ENCODE peak calls at places on chromosomes 12 and 14, in seven cellular contexts. J is cardiac muscle cell; V is esophagus squamous epithelium; L is upper lobe of right lung; F is neural progenitor cell; H is testis; Q is CD4-positive, alpha-beta T cell. W is an unnamed sample. For H3K9me3, the result is how much of the 10 kb centered on the place peaks cover.

GRCh38 chr12:86249856-86250255 is 6.3 kb downstream of the MGAT4C start:
- DNase-seq in J (no peak), V (no peak), L (no peak), F (no peak), H (no peak), Q (no peak), W (no peak)

GRCh38 chr12:95277139-95277538 is 59.5 kb downstream of the VEZT start:
- DNase-seq in J (no peak), V (no peak), L (no peak), F (no peak), H (no peak), Q (no peak), W (no peak)

GRCh38 chr12:43957732-43958131 is 121.9 kb downstream of the TMEM117 start:
- DNase-seq in J (peak), V (no peak), L (no peak), F (peak), H (peak), Q (no peak), W (peak)

GRCh38 chr14:79549515-79549914 is 661.8 kb downstream of the DIO2 start:
- DNase-seq in J (no peak), V (no peak), L (no peak), F (no peak), H (no peak), Q (no peak), W (no peak)

GRCh38 chr12:103350116-103350515 is 145.7 kb downstream of the C12orf42 start:
- DNase-seq in J (no peak), V (no peak), L (no peak), F (no peak), H (no peak), Q (no peak), W (no peak)

GRCh38 chr14:68688872-68689371 is 103.9 kb downstream of the ZFP36L1 start:
- DNase-seq in J (no peak), V (no peak), L (peak), F (peak), H (peak), Q (no peak), W (peak)

GRCh38 chr12:76952995-76953394 is 74.2 kb upstream of the CSRP2 start:
- DNase-seq in J (no peak), V (no peak), L (no peak), F (peak), H (no peak), Q (no peak), W (peak)

GRCh38 chr12:117235261-117235660 is 45.0 kb upstream of the FBXO21 start:
- DNase-seq in J (no peak), V (no peak), L (no peak), F (no peak), H (no peak), Q (no peak), W (no peak)

GRCh38 chr12:78787576-78787975 is 77.0 kb upstream of the SYT1 start:
- DNase-seq in J (no peak), V (no peak), L (no peak), F (no peak), H (no peak), Q (no peak), W (no peak)

GRCh38 chr14:92866181-92866752 is 56.7 kb upstream of the CHGA start:
- DNase-seq in J (no peak), V (no peak), L (no peak), F (no peak), H (no peak), Q (no peak), W (no peak)

GRCh38 chr14:71372411-71372838 is 465.2 kb downstream of the PCNX1 start:
- DNase-seq in J (no peak), V (no peak), L (no peak), F (no peak), H (no peak), Q (no peak), W (no peak)

GRCh38 chr14:102930753-102931579 is 8.5 kb downstream of the AMN start:
- DNase-seq in J (no peak), V (no peak), L (no peak), F (peak), H (no peak), Q (no peak), W (no peak)

GRCh38 chr14:31080489-31080888 is 54.3 kb upstream of the STRN3 start:
- DNase-seq in J (no peak), V (no peak), L (no peak), F (no peak), H (no peak), Q (no peak), W (no peak)

GRCh38 chr14:53273671-53274072 is 120.5 kb upstream of the DDHD1 start:
- DNase-seq in J (no peak), V (no peak), L (no peak), F (no peak), H (peak), Q (no peak), W (no peak)

GRCh38 chr12:57215668-57216013 is 953 bp upstream of the NXPH4 start:
- DNase-seq in J (no peak), V (no peak), L (no peak), F (no peak), H (no peak), Q (no peak), W (no peak)

GRCh38 chr14:22614240-22614799 is 16.2 kb downstream of the ABHD4 start:
- DNase-seq in J (peak), V (no peak), L (no peak), F (peak), H (no peak), Q (no peak), W (no peak)

GRCh38 chr14:88380405-88380804 is 5.1 kb upstream of the SPATA7 start:
- DNase-seq in J (peak), V (no peak), L (no peak), F (no peak), H (no peak), Q (no peak), W (no peak)

GRCh38 chr12:57726884-57727757 is 11.4 kb downstream of the AGAP2 start:
- DNase-seq in J (peak), V (no peak), L (peak), F (peak), H (peak), Q (no peak), W (peak)

GRCh38 chr12:7693793-7694192 is 1.8 kb downstream of the GDF3 start:
- DNase-seq in J (no peak), V (no peak), L (no peak), F (no peak), H (no peak), Q (no peak), W (no peak)

GRCh38 chr12:56084958-56085543 is 5.1 kb downstream of the ERBB3 start:
- DNase-seq in J (peak), V (no peak), L (no peak), F (peak), H (no peak), Q (no peak), W (peak)

GRCh38 chr12:3231399-3231876 is 154.3 kb downstream of the TSPAN9 start:
- DNase-seq in J (peak), V (no peak), L (no peak), F (peak), H (no peak), Q (no peak), W (no peak)

GRCh38 chr12:48973992-48974673 is 2.6 kb upstream of the WNT10B start:
- DNase-seq in J (peak), V (no peak), L (peak), F (peak), H (peak), Q (no peak), W (peak)

GRCh38 chr14:31278883-31279282 is 71.3 kb upstream of the HECTD1 start:
- DNase-seq in J (no peak), V (no peak), L (no peak), F (no peak), H (no peak), Q (no peak), W (no peak)

GRCh38 chr14:102066041-102066451 is 20.8 kb downstream of the HSP90AA1 start:
- DNase-seq in J (no peak), V (no peak), L (peak), F (no peak), H (no peak), Q (no peak), W (no peak)

DNA sequence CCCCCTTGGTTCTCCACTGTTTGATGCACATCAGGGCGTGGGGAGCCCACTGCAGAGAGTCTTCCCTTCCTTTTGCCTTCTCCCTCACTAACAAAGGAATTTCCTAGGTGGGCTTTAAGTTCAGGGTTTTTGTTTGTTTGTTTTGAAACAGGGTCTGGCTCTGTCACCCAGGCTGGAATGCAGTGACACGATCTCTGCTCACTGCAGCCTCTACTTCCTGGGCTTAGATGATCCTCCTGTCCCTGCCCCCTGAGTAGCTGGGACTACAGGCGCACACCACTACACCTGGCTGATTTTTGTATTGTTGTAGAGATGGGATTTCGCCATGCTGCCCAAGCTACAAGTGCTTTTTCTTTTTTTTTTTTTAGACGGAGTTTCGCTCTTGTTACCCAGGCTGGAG is 33.8 kb downstream of the EP400 start:
- DNase-seq in J (no peak), V (no peak), L (no peak), F (no peak), H (no peak), Q (no peak), W (no peak)
- TF ChIP-seq CTCF in J (no peak), V (no peak), L (no peak), F (no peak), H (no peak), Q (no peak), W (no peak)

DNA sequence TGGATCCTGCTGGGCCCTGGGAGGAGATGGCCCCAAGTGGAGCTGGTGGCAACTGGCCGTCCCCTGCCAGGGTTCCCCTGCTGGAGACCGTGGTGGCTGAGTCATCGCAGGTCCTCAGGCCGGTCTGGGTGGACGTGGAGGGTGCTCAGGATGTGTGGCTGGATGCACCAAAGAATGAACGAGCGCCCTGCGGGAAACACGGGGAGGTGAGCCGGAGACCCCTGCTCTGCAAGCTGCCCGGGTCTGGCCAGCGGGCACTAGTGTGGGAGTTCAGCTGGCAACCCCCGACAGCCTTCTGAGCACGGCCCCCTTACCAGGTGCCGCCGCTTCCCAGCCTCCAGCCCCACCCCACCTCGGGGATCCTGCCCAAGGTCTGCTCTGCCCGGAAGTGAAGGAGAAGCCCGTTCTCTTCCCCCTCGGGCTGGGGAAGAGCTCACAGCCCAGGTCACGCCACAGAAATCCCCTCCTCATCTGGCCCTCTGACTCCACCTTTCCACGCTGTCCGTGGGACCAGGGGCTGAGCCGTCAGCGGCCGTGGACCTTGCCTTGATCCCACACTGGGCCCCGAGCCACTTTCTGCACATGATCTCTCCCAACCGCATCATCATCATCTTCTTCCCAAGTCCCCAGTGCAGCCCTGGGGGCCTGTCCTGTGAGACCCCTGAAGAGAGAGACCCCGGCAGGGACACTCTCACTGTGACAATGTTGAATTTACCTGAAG is 165.5 kb downstream of the KIF26A start:
- DNase-seq in J (no peak), V (no peak), L (no peak), F (no peak), H (no peak), Q (no peak), W (no peak)
- H3K9me3 ChIP-seq in J (under half), V (under half), L (under half), F (under half), H (under half), Q (under half), W (under half)

GRCh38 chr12:71661977-71662522 is 1.6 kb downstream of the ZFC3H1 start:
- DNase-seq in J (no peak), V (no peak), L (no peak), F (no peak), H (no peak), Q (no peak), W (no peak)

GRCh38 chr12:71662861-71663560 is 637 bp downstream of the ZFC3H1 start:
- DNase-seq in J (peak), V (peak), L (peak), F (peak), H (peak), Q (peak), W (peak)

GRCh38 chr12:71665109-71665476 is 992 bp downstream of the THAP2 start:
- DNase-seq in J (no peak), V (no peak), L (no peak), F (no peak), H (no peak), Q (no peak), W (no peak)

GRCh38 chr12:71664411-71665108 is 459 bp downstream of the THAP2 start:
- DNase-seq in J (no peak), V (peak), L (no peak), F (no peak), H (no peak), Q (no peak), W (no peak)

GRCh38 chr12:71663561-71664410 is at the start of the genes THAP2 and ZFC3H1:
- DNase-seq in J (peak), V (peak), L (peak), F (peak), H (peak), Q (peak), W (peak)
- TF ChIP-seq CTCF in J (peak), V (no peak), L (peak), F (peak), H (peak), Q (no peak), W (peak)

GRCh38 chr12:126763359-126763758 is 1503.6 kb upstream of the TMEM132C start:
- DNase-seq in J (no peak), V (no peak), L (no peak), F (no peak), H (no peak), Q (no peak), W (no peak)

GRCh38 chr12:126772171-126772864 is 1494.7 kb upstream of the TMEM132C start:
- DNase-seq in J (no peak), V (no peak), L (no peak), F (no peak), H (no peak), Q (no peak), W (no peak)

GRCh38 chr12:126770188-126770587 is 1496.8 kb upstream of the TMEM132C start:
- DNase-seq in J (no peak), V (no peak), L (no peak), F (no peak), H (no peak), Q (no peak), W (no peak)

GRCh38 chr12:126768517-126768916 is 1498.5 kb upstream of the TMEM132C start:
- DNase-seq in J (no peak), V (no peak), L (no peak), F (no peak), H (no peak), Q (no peak), W (no peak)

GRCh38 chr12:126767334-126767733 is 1499.6 kb upstream of the TMEM132C start:
- DNase-seq in J (no peak), V (no peak), L (no peak), F (no peak), H (no peak), Q (no peak), W (no peak)
- H3K9me3 ChIP-seq in J (under half), V (under half), L (under half), F (under half), H (under half), Q (under half), W (under half)

DNA sequence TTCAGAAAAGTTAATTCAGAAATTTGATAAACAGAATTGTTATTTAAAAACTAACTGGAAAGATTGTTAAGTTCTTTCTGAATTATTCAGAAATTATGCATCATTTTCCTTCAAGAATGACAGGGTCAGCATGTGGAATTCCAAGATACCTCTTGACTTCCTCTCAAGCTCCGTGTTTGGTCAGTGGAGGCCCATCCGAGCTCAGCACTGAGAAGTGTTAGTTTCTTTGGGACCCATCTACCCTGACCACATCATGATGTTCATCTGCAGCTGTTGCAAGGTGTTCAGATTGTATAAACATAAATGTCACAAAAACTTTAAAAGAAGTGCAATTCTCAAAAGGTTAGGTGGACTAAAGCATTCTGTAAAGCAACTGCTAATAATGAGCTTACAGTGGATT is 33.7 kb downstream of the MDM2 start:
- DNase-seq in J (no peak), V (no peak), L (no peak), F (no peak), H (no peak), Q (no peak), W (no peak)
- TF ChIP-seq CTCF in J (no peak), V (no peak), L (no peak), F (no peak), H (no peak), Q (no peak), W (no peak)

GRCh38 chr12:34343345-34343744 is 321.0 kb downstream of the ALG10 start:
- DNase-seq in J (no peak), V (no peak), L (no peak), F (no peak), H (no peak), Q (no peak), W (no peak)
- H3K9me3 ChIP-seq in J (under half), V (under half), L (under half), F (under half), H (under half), Q (under half), W (under half)

DNA sequence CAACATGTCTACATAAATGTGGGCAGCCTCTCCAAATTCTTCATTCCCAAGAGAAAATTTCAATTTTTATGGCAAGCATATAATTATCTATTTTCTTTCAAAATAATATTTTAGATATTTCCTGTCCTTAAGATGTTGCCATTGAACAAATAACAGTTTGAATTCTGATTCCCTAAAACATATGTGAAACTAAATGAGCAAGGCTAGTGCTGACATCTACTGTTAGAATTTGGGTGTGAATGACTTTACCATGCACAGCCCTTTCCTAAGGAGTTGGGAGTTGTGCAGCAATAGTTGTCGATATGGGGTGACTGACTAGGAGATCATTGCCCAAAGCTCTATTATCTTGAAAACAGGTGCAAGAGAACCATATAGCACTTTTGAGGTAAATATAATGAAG is 108.2 kb upstream of the SLC38A4 start:
- DNase-seq in J (peak), V (no peak), L (no peak), F (peak), H (no peak), Q (no peak), W (no peak)
- TF ChIP-seq CTCF in J (peak), V (peak), L (peak), F (peak), H (no peak), Q (no peak), W (peak)

GRCh38 chr12:1059162-1059561 is 68.1 kb downstream of the ERC1 start:
- DNase-seq in J (no peak), V (no peak), L (no peak), F (no peak), H (no peak), Q (no peak), W (no peak)
- H3K9me3 ChIP-seq in J (under half), V (under half), L (under half), F (under half), H (under half), Q (under half), W (under half)

GRCh38 chr12:12266873-12267634 is at the start of gene LRP6:
- DNase-seq in J (peak), V (no peak), L (peak), F (peak), H (peak), Q (peak), W (peak)
- TF ChIP-seq CTCF in J (no peak), V (no peak), L (no peak), F (no peak), H (no peak), Q (no peak), W (no peak)

W was measured in BE2C.